ENCODE peak calls at places on chromosome 3, in six cellular contexts. One of them, this sample, is unnamed.

GRCh38 chr3:52456169-52456799 is 880 bp downstream of the NISCH start:
- DNase-seq in tibial artery: peak
- DNase-seq in SK-MEL-5: peak
- DNase-seq in DMS 273 treated with DMSO at 0.1 percent for 48 hours: no peak
- DNase-seq in activated CD4-positive, alpha-beta T cell treated with anti-CD3 and anti-CD28 coated beads, Interleukin-2, amount 10 ng/mL, durations not matched to agents 7 days and 5 days: no peak
- DNase-seq in DMS53: no peak
- DNase-seq in this sample: no peak

GRCh38 chr3:108132727-108133373 is 42.0 kb upstream of the CD47 start:
- DNase-seq in tibial artery: no peak
- DNase-seq in DMS53: no peak
- DNase-seq in DMS 273 treated with DMSO at 0.1 percent for 48 hours: no peak
- DNase-seq in SK-MEL-5: no peak
- DNase-seq in activated CD4-positive, alpha-beta T cell treated with anti-CD3 and anti-CD28 coated beads, Interleukin-2, amount 10 ng/mL, durations not matched to agents 7 days and 5 days: no peak
- DNase-seq in this sample: no peak

GRCh38 chr3:60743631-60744164 is 507.6 kb downstream of the FHIT start:
- DNase-seq in DMS53: no peak
- DNase-seq in activated CD4-positive, alpha-beta T cell treated with anti-CD3 and anti-CD28 coated beads, Interleukin-2, amount 10 ng/mL, durations not matched to agents 7 days and 5 days: no peak
- DNase-seq in SK-MEL-5: peak
- DNase-seq in DMS 273 treated with DMSO at 0.1 percent for 48 hours: no peak
- DNase-seq in tibial artery: no peak
- DNase-seq in this sample: no peak

GRCh38 chr3:157152930-157153329 is 7.0 kb downstream of the CCNL1 start:
- DNase-seq in tibial artery: no peak
- DNase-seq in SK-MEL-5: no peak
- DNase-seq in DMS 273 treated with DMSO at 0.1 percent for 48 hours: no peak
- DNase-seq in activated CD4-positive, alpha-beta T cell treated with anti-CD3 and anti-CD28 coated beads, Interleukin-2, amount 10 ng/mL, durations not matched to agents 7 days and 5 days: no peak
- DNase-seq in DMS53: no peak
- DNase-seq in this sample: no peak

GRCh38 chr3:64365877-64366276 is 140.6 kb upstream of the PRICKLE2 start:
- DNase-seq in SK-MEL-5: no peak
- DNase-seq in DMS53: no peak
- DNase-seq in tibial artery: no peak
- DNase-seq in DMS 273 treated with DMSO at 0.1 percent for 48 hours: no peak
- DNase-seq in activated CD4-positive, alpha-beta T cell treated with anti-CD3 and anti-CD28 coated beads, Interleukin-2, amount 10 ng/mL, durations not matched to agents 7 days and 5 days: no peak
- DNase-seq in this sample: no peak

GRCh38 chr3:165895919-165896318 is 58.7 kb upstream of the BCHE start:
- DNase-seq in DMS53: peak
- DNase-seq in DMS 273 treated with DMSO at 0.1 percent for 48 hours: no peak
- DNase-seq in tibial artery: no peak
- DNase-seq in activated CD4-positive, alpha-beta T cell treated with anti-CD3 and anti-CD28 coated beads, Interleukin-2, amount 10 ng/mL, durations not matched to agents 7 days and 5 days: no peak
- DNase-seq in SK-MEL-5: peak
- DNase-seq in this sample: peak

GRCh38 chr3:139227165-139227564 is 116.7 kb upstream of the MRPS22 start:
- DNase-seq in DMS 273 treated with DMSO at 0.1 percent for 48 hours: peak
- DNase-seq in tibial artery: no peak
- DNase-seq in SK-MEL-5: no peak
- DNase-seq in DMS53: no peak
- DNase-seq in activated CD4-positive, alpha-beta T cell treated with anti-CD3 and anti-CD28 coated beads, Interleukin-2, amount 10 ng/mL, durations not matched to agents 7 days and 5 days: no peak
- DNase-seq in this sample: no peak

GRCh38 chr3:197700095-197700494 is 36.6 kb downstream of the RUBCN start:
- DNase-seq in DMS53: no peak
- DNase-seq in activated CD4-positive, alpha-beta T cell treated with anti-CD3 and anti-CD28 coated beads, Interleukin-2, amount 10 ng/mL, durations not matched to agents 7 days and 5 days: no peak
- DNase-seq in DMS 273 treated with DMSO at 0.1 percent for 48 hours: no peak
- DNase-seq in tibial artery: no peak
- DNase-seq in SK-MEL-5: no peak
- DNase-seq in this sample: no peak

GRCh38 chr3:4977889-4978258 is 1.4 kb upstream of the BHLHE40 start:
- DNase-seq in DMS53: no peak
- DNase-seq in SK-MEL-5: no peak
- DNase-seq in activated CD4-positive, alpha-beta T cell treated with anti-CD3 and anti-CD28 coated beads, Interleukin-2, amount 10 ng/mL, durations not matched to agents 7 days and 5 days: no peak
- DNase-seq in tibial artery: no peak
- DNase-seq in DMS 273 treated with DMSO at 0.1 percent for 48 hours: no peak
- DNase-seq in this sample: no peak

GRCh38 chr3:158794936-158795518 is 6.8 kb upstream of the MFSD1 start:
- DNase-seq in tibial artery: no peak
- DNase-seq in activated CD4-positive, alpha-beta T cell treated with anti-CD3 and anti-CD28 coated beads, Interleukin-2, amount 10 ng/mL, durations not matched to agents 7 days and 5 days: no peak
- DNase-seq in DMS53: peak
- DNase-seq in DMS 273 treated with DMSO at 0.1 percent for 48 hours: peak
- DNase-seq in SK-MEL-5: peak
- DNase-seq in this sample: no peak

GRCh38 chr3:134600685-134601502 is 49.9 kb downstream of the KY start:
- DNase-seq in activated CD4-positive, alpha-beta T cell treated with anti-CD3 and anti-CD28 coated beads, Interleukin-2, amount 10 ng/mL, durations not matched to agents 7 days and 5 days: peak
- DNase-seq in DMS 273 treated with DMSO at 0.1 percent for 48 hours: peak
- DNase-seq in tibial artery: no peak
- DNase-seq in SK-MEL-5: peak
- DNase-seq in DMS53: peak
- DNase-seq in this sample: peak

GRCh38 chr3:28816017-28816416 is 464.9 kb upstream of the RBMS3 start:
- DNase-seq in tibial artery: no peak
- DNase-seq in SK-MEL-5: no peak
- DNase-seq in DMS 273 treated with DMSO at 0.1 percent for 48 hours: no peak
- DNase-seq in activated CD4-positive, alpha-beta T cell treated with anti-CD3 and anti-CD28 coated beads, Interleukin-2, amount 10 ng/mL, durations not matched to agents 7 days and 5 days: no peak
- DNase-seq in DMS53: no peak
- DNase-seq in this sample: no peak

GRCh38 chr3:127655641-127656040 is 17.1 kb upstream of the ABTB1 start:
- DNase-seq in DMS53: no peak
- DNase-seq in SK-MEL-5: no peak
- DNase-seq in tibial artery: peak
- DNase-seq in activated CD4-positive, alpha-beta T cell treated with anti-CD3 and anti-CD28 coated beads, Interleukin-2, amount 10 ng/mL, durations not matched to agents 7 days and 5 days: no peak
- DNase-seq in DMS 273 treated with DMSO at 0.1 percent for 48 hours: no peak
- DNase-seq in this sample: no peak

GRCh38 chr3:109184726-109185125 is 48.2 kb downstream of the C3orf85 start:
- DNase-seq in SK-MEL-5: no peak
- DNase-seq in activated CD4-positive, alpha-beta T cell treated with anti-CD3 and anti-CD28 coated beads, Interleukin-2, amount 10 ng/mL, durations not matched to agents 7 days and 5 days: no peak
- DNase-seq in DMS53: no peak
- DNase-seq in DMS 273 treated with DMSO at 0.1 percent for 48 hours: no peak
- DNase-seq in tibial artery: no peak
- DNase-seq in this sample: no peak

GRCh38 chr3:178618907-178619306 is 82.7 kb downstream of the KCNMB2 start:
- DNase-seq in DMS 273 treated with DMSO at 0.1 percent for 48 hours: no peak
- DNase-seq in DMS53: no peak
- DNase-seq in tibial artery: no peak
- DNase-seq in SK-MEL-5: no peak
- DNase-seq in activated CD4-positive, alpha-beta T cell treated with anti-CD3 and anti-CD28 coated beads, Interleukin-2, amount 10 ng/mL, durations not matched to agents 7 days and 5 days: no peak
- DNase-seq in this sample: no peak

GRCh38 chr3:61560452-61561373 is 658 bp upstream of the PTPRG start:
- DNase-seq in SK-MEL-5: peak
- DNase-seq in DMS 273 treated with DMSO at 0.1 percent for 48 hours: no peak
- DNase-seq in DMS53: peak
- DNase-seq in activated CD4-positive, alpha-beta T cell treated with anti-CD3 and anti-CD28 coated beads, Interleukin-2, amount 10 ng/mL, durations not matched to agents 7 days and 5 days: peak
- DNase-seq in tibial artery: peak
- DNase-seq in this sample: peak

GRCh38 chr3:128557531-128558280 is 64.7 kb upstream of the GATA2 start:
- DNase-seq in tibial artery: peak
- DNase-seq in SK-MEL-5: no peak
- DNase-seq in DMS 273 treated with DMSO at 0.1 percent for 48 hours: no peak
- DNase-seq in activated CD4-positive, alpha-beta T cell treated with anti-CD3 and anti-CD28 coated beads, Interleukin-2, amount 10 ng/mL, durations not matched to agents 7 days and 5 days: no peak
- DNase-seq in DMS53: no peak
- DNase-seq in this sample: no peak

GRCh38 chr3:115885621-115886020 is 262.3 kb downstream of the GAP43 start:
- DNase-seq in SK-MEL-5: no peak
- DNase-seq in DMS 273 treated with DMSO at 0.1 percent for 48 hours: no peak
- DNase-seq in activated CD4-positive, alpha-beta T cell treated with anti-CD3 and anti-CD28 coated beads, Interleukin-2, amount 10 ng/mL, durations not matched to agents 7 days and 5 days: no peak
- DNase-seq in DMS53: peak
- DNase-seq in tibial artery: no peak
- DNase-seq in this sample: no peak